ENCODE peak calls at places on chromosomes 13 and 19, in five cellular contexts. P is upper lobe of left lung, O is gastrocnemius medialis, A is uterus, I is neuronal stem cell. E is an unnamed sample.

GRCh38 chr19:22627526-22627925 is 6.6 kb upstream of the ZNF492 start:
- DNase-seq in I (no peak), A (no peak), P (no peak), O (no peak), E (no peak)

GRCh38 chr13:44744880-44745633 is 168.9 kb upstream of the TSC22D1 start:
- DNase-seq in I (no peak), A (no peak), O (no peak), P (no peak), E (no peak)

GRCh38 chr19:2458054-2458453 is 1.3 kb upstream of the LMNB2 start:
- DNase-seq in O (no peak), P (no peak), A (no peak), I (no peak), E (no peak)

GRCh38 chr19:38255759-38256052 is 468 bp downstream of the PPP1R14A start:
- DNase-seq in I (no peak), P (no peak), O (no peak), A (no peak), E (no peak)

GRCh38 chr13:35818577-35819165 is 312.5 kb downstream of the DCLK1 start:
- DNase-seq in I (peak; percentile 20), A (no peak), O (no peak), P (no peak), E (no peak)

GRCh38 chr13:113337556-113337955 is 26.4 kb downstream of the GRTP1 start:
- DNase-seq in I (no peak), A (no peak), P (no peak), O (peak; percentile 84), E (no peak)

GRCh38 chr13:44537238-44537637 is 38.9 kb downstream of the TSC22D1 start:
- DNase-seq in I (no peak), A (no peak), O (no peak), P (no peak), E (no peak)

GRCh38 chr13:49042476-49042875 is 66.8 kb downstream of the FNDC3A start:
- DNase-seq in P (no peak), O (no peak), I (no peak), A (no peak), E (no peak)

GRCh38 chr19:14078406-14078805 is 5.8 kb downstream of the MISP3 start:
- DNase-seq in P (no peak), A (no peak), I (no peak), O (no peak), E (no peak)

DNA sequence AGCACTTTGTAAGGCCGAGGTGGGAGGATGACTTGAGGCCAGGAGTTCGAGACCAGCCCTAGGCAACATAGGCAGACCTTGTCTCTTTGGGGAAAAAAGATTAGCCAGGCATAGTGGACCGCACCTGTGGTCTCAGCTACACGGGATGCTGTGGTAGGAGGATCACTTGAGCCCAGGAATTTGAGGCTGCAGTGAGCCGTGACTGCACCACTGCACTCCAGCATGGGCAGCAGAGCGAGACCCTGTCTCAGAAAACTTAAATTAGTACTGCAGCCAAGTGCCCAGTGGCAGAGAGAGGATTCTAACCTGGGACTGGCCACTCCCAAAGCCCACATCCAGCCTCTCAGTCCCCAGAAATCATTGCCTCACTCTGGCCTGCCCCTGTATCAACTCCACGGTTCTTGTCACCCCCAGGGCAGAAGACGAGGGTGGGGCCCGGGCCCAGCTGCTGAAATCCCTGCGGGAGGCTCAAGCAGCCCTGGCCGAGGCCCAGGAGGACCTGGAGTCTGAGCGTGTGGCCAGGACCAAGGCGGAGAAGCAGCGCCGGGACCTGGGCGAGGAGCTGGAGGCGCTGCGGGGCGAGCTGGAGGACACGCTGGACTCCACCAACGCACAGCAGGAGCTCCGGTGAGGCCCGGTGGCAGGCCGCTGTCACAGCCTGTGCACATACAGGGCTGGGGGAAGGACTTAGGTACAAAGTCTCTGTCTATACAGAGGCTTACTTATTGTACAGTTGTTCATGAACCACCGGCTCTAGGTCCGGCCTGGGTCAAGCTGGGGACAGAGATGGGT is 53.4 kb downstream of the KCNC3 start:
- DNase-seq in O (no peak), A (no peak), P (peak; percentile 75), I (no peak), E (no peak)
- H3K27me3 ChIP-seq in O (no peaks in the 10 kb centered on the region), A (no peaks in the 10 kb centered on the region), P (no peaks in the 10 kb centered on the region), I (no peaks in the 10 kb centered on the region), E (no peaks in the 10 kb centered on the region)

GRCh38 chr19:54607782-54608150 is 14.3 kb downstream of the LILRA1 start:
- DNase-seq in O (no peak), I (no peak), P (no peak), A (no peak), E (no peak)

GRCh38 chr19:54608205-54608604 is 14.8 kb downstream of the LILRA1 start:
- DNase-seq in I (no peak), P (no peak), O (no peak), A (no peak), E (no peak)

GRCh38 chr19:54606891-54607781 is 13.7 kb downstream of the LILRA1 start:
- DNase-seq in O (no peak), A (no peak), P (no peak), I (no peak), E (no peak)

GRCh38 chr19:54609356-54609791 is 15.9 kb downstream of the LILRA1 start:
- DNase-seq in O (no peak), I (no peak), P (peak; percentile 52), A (no peak), E (no peak)

GRCh38 chr19:54608792-54609191 is 15.4 kb downstream of the LILRA1 start:
- DNase-seq in O (no peak), A (no peak), P (no peak), I (no peak), E (no peak)
- H3K9me3 ChIP-seq in O (no peaks in the 10 kb centered on the region), A (no peaks in the 10 kb centered on the region), P (no peaks in the 10 kb centered on the region), I (peaks cover 40% of the 10 kb centered on the region), E (peaks cover 5% of the 10 kb centered on the region)

GRCh38 chr13:111917086-111917485 is 149.9 kb upstream of the SOX1 start:
- DNase-seq in A (no peak), O (no peak), P (no peak), I (no peak), E (no peak)
- H3K27me3 ChIP-seq in A (no peaks in the 10 kb centered on the region), O (no peaks in the 10 kb centered on the region), P (no peaks in the 10 kb centered on the region), I (no peaks in the 10 kb centered on the region), E (no peaks in the 10 kb centered on the region)

DNA sequence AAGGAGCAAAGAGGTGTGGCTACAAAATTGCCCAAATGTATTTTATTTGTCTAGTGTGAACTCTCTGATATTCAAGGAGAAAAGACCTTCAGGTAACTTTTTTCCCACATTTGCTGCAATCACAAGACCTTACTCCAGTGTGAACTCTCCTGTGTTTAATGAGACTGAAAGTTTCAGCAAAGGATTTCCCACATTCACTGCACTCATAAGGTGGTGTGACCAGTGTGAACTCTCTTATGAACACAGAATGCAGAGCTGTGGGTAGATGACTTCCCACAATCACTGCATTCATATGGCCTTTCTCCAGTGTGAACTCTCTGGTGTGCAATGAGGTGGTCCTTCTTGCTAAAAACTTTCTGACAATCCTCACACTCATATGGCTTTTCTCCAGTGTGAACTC is 16.4 kb downstream of the ZNF814 start:
- DNase-seq in P (no peak), O (no peak), A (no peak), I (no peak), E (no peak)
- H3K9me3 ChIP-seq in P (peaks cover 90% of the 10 kb centered on the region), O (no peaks in the 10 kb centered on the region), A (no peaks in the 10 kb centered on the region), I (peaks cover 44% of the 10 kb centered on the region), E (peaks cover 90% of the 10 kb centered on the region)

GRCh38 chr19:41850381-41850780 is 5.5 kb downstream of the DMRTC2 start:
- DNase-seq in A (no peak), P (no peak), O (no peak), I (no peak), E (no peak)

GRCh38 chr19:41851456-41851855 is 6.6 kb downstream of the DMRTC2 start:
- DNase-seq in O (no peak), I (no peak), P (no peak), A (no peak), E (no peak)

GRCh38 chr19:41849067-41849466 is 4.2 kb downstream of the DMRTC2 start:
- DNase-seq in P (no peak), A (no peak), O (no peak), I (no peak), E (no peak)

GRCh38 chr19:41847351-41848105 is 2.7 kb downstream of the DMRTC2 start:
- DNase-seq in P (peak; percentile 54), O (no peak), I (no peak), A (no peak), E (no peak)

DNA sequence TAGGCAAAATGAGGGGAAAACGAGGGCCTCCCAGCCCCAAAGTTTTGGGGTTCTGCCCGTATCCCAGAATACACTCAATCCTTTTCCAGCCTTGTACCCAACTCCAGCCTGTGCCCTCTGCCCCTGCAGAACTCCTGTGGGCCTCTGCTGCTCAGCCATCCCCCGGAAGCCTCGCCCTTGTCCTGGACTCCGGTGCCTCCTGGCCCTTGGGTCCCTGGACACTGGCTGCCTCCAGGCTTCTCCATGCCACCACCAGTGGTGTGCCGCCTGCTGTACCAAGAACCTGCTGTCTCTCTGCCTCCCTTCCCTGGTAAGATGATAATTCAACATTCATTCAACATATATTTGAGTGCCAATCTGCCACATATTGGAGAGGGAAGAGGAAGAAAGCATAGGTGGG is 3.8 kb downstream of the DMRTC2 start:
- DNase-seq in P (no peak), I (no peak), O (no peak), A (no peak), E (no peak)
- H3K27me3 ChIP-seq in P (no peaks in the 10 kb centered on the region), I (no peaks in the 10 kb centered on the region), O (no peaks in the 10 kb centered on the region), A (no peaks in the 10 kb centered on the region), E (no peaks in the 10 kb centered on the region)

GRCh38 chr19:52069653-52070052 is 21.0 kb upstream of the ZNF432 start:
- DNase-seq in P (no peak), O (no peak), A (no peak), I (no peak), E (no peak)
- H3K9me3 ChIP-seq in P (peaks cover 97% of the 10 kb centered on the region), O (peaks cover 7% of the 10 kb centered on the region), A (no peaks in the 10 kb centered on the region), I (peaks cover 37% of the 10 kb centered on the region), E (peaks cover 100% of the 10 kb centered on the region)

DNA sequence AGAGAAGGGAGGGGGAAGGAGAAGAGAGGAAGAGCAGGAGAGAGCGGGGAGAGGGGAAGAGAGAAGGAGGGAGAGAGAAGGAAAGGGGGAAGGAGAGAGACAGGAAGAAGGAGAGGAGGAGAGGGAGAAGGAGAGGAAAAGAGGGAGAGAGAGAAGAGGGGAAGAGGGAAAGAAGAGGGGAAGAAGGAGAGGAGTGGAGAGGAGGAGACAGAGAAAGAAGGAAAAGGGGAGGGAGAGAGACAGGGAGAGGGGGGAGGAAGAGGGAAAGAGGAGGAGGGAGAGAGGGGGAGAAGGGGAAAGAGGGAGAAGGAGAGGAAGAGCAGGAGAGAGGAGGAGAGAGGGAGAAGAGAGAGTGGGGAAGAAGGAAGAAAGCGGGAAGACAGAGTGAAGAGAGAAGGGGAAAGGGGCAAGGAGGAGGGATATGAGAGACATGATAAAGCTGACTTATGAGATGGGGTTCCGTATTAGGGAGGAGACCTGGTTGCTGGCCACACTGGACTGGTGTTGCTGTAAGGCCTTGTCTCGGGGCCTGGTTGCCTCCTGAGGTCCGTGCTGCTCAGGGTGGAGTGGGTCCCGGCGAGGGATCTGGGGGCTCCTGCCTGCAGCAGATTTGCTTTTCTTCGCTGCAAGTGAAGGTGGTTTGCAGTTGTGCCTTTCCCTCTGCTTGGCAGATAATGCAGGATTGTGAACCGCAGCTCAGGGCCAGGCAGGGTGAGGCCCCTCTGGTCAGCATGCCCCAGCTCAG is 139.5 kb downstream of the TEX29 start:
- DNase-seq in A (no peak), P (no peak), I (no peak), O (no peak), E (no peak)
- H3K27me3 ChIP-seq in A (no peaks in the 10 kb centered on the region), P (no peaks in the 10 kb centered on the region), I (no peaks in the 10 kb centered on the region), O (no peaks in the 10 kb centered on the region), E (no peaks in the 10 kb centered on the region)

E was measured in CD4-positive, alpha-beta T cell.